ENCODE peak calls at places on chromosomes 5 and 9, in ten cellular contexts. O is GM12878, R is SK-N-SH, B is H1, A is tibial nerve, Z is upper lobe of left lung, T is A549, Q is stomach, P is ovary, L is transverse colon. S is an unnamed sample.

GRCh38 chr5:38780950-38781349 is 64.9 kb upstream of the OSMR start:
- DNase-seq in O (no peak), R (no peak), B (no peak), A (peak), Z (peak), T (no peak), Q (peak), P (peak), L (peak), S (peak)

GRCh38 chr5:54442271-54442670 is 13.2 kb upstream of the HSPB3 start:
- DNase-seq in O (no peak), R (no peak), B (no peak), A (no peak), Z (no peak), T (no peak), Q (no peak), P (no peak), L (no peak), S (no peak)

GRCh38 chr9:132409828-132410528 is at the start of gene CFAP77:
- DNase-seq in O (no peak), R (peak), B (no peak), A (no peak), Z (peak), T (peak), Q (peak), P (peak), L (peak), S (no peak)

GRCh38 chr9:108525214-108525613 is 330.6 kb downstream of the ACTL7B start:
- DNase-seq in O (no peak), R (no peak), B (no peak), A (no peak), Z (no peak), T (no peak), Q (no peak), P (no peak), L (no peak), S (no peak)

GRCh38 chr9:132226571-132227430 is 64.9 kb downstream of the NTNG2 start:
- DNase-seq in O (no peak), R (no peak), B (no peak), A (no peak), Z (no peak), T (no peak), Q (no peak), P (no peak), L (no peak), S (no peak)

GRCh38 chr5:168179185-168179584 is 112.3 kb upstream of the WWC1 start:
- DNase-seq in O (no peak), R (no peak), B (no peak), A (no peak), Z (peak), T (no peak), Q (no peak), P (no peak), L (no peak), S (no peak)

GRCh38 chr5:181005791-181006190 is 17.1 kb downstream of the BTNL3 start:
- DNase-seq in O (no peak), R (no peak), B (no peak), A (no peak), Z (no peak), T (no peak), Q (no peak), P (no peak), L (no peak), S (no peak)

GRCh38 chr5:134533115-134533815 is 7.8 kb downstream of the JADE2 start:
- DNase-seq in O (no peak), R (no peak), B (no peak), A (peak), Z (no peak), T (no peak), Q (no peak), P (peak), L (no peak), S (peak)

GRCh38 chr5:43623048-43623447 is 20.1 kb downstream of the NNT start:
- DNase-seq in O (no peak), R (no peak), B (no peak), A (no peak), Z (no peak), T (no peak), Q (no peak), P (no peak), L (no peak), S (no peak)

GRCh38 chr5:142017832-142018427 is 5.1 kb upstream of the GNPDA1 start:
- DNase-seq in O (peak), R (no peak), B (no peak), A (no peak), Z (no peak), T (no peak), Q (no peak), P (no peak), L (no peak), S (no peak)

GRCh38 chr5:14286007-14286406 is 142.9 kb downstream of the TRIO start:
- DNase-seq in O (no peak), R (no peak), B (no peak), A (no peak), Z (no peak), T (no peak), Q (no peak), P (no peak), L (no peak), S (no peak)

GRCh38 chr5:10110228-10110627 is 139.5 kb downstream of the ATPSCKMT start:
- DNase-seq in O (no peak), R (no peak), B (no peak), A (no peak), Z (no peak), T (no peak), Q (no peak), P (no peak), L (no peak), S (no peak)

GRCh38 chr5:10115669-10116068 is 134.0 kb downstream of the ATPSCKMT start:
- DNase-seq in O (no peak), R (no peak), B (no peak), A (no peak), Z (no peak), T (no peak), Q (no peak), P (no peak), L (no peak), S (no peak)

GRCh38 chr5:10106806-10107205 is 142.9 kb downstream of the ATPSCKMT start:
- DNase-seq in O (no peak), R (no peak), B (no peak), A (no peak), Z (no peak), T (no peak), Q (no peak), P (no peak), L (no peak), S (no peak)

GRCh38 chr5:10116594-10116993 is 133.1 kb downstream of the ATPSCKMT start:
- DNase-seq in O (no peak), R (no peak), B (no peak), A (no peak), Z (no peak), T (no peak), Q (no peak), P (no peak), L (no peak), S (no peak)

GRCh38 chr5:10111575-10111974 is 138.1 kb downstream of the ATPSCKMT start:
- DNase-seq in O (no peak), R (peak), B (no peak), A (no peak), Z (no peak), T (no peak), Q (no peak), P (no peak), L (peak), S (no peak)
- TF ChIP-seq CTCF in O (peak), R (peak), B (peak), A (no peak), Z (no peak), T (peak), Q (no peak), P (no peak), L (no peak), S (no peak)

DNA sequence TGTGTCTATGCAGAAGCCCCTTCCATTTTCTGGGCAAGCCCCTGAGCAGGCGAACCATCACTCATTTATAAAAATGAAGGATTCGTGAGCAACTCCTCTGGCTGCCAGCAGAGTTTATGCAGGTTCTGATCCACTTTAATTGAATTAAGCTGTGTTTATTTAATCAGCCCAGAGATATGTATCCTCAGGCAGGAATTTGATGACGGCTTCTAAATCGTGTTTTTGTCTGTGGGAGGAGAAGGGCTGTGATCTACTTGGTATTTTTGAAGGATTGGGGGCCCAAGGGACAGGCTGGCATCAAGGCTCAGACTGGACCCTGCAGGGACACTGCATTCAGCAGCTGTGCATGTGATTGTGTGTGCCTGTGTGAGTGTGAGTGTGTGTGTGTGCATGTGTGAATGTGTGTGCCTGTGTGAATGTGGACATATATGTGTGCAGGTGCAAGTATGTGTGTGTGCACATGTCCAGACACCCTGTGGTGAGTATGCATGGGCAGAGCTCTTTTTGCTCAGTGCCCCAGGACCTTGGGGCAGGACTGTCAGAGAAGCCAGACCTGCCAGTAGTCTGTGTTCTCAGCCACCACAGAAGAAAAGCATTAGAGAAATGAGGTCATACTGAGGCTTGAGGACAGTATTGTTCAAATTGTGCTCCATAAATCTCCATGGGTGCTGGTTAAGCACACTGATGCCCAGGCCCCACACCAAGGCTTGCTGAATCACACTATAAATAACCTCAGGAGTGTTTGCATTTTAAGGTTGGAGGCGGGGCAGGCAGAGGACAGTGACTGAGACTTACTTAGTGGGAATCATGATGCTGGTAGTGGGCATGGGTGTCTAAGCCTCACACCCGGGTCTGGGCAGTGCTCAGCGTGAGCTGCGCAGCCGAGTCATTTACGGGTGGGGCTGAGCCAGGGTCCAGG is 164.0 kb downstream of the CARTPT start:
- DNase-seq in O (no peak), R (peak), B (no peak), A (no peak), Z (no peak), T (no peak), Q (no peak), P (no peak), L (no peak), S (no peak)
- TF ChIP-seq EP300 in O (no peak), R (no peak), B (no peak), A (no peak), Z (no peak), T (no peak), Q (no peak), P (no peak), L (no peak), S (no peak)

DNA sequence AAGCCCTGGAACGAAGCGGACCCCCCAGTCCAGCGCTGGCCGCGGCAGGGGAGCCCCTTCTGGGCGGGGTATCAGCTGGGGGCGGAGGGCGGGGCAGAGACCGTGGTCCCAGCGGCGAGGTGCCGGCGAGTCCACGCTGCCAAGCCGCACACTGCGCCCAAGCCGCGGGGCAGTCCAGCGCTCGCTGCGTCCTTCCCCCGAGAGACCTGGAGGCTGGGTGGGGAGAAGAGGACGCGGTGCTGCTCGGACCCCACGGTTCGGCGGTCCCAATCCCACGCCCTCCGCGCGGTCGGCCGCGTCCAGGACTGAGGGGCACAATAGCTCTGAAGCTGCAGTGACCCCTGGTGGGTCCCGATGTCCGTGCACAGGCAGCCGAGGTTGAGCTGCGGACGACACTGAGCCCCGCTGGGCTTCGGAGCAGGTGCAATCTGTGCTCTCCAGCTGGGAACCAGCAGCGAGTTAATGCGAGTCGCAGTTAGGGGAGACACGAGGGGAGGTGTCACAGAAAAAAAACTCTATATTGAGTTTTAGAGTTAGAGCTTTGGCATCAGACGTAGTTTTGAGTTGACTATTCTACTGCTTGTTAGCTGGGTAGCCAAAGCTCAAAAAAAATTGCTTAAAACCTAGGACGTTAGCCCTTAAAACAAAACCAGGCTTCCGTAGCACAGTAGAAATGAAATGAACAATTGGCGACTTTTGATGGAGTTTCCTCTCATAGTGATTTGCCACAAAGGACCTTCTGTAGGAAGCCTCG is 1.2 kb upstream of the EPB41L4A start:
- DNase-seq in O (peak), R (peak), B (peak), A (peak), Z (peak), T (peak), Q (peak), P (peak), L (peak), S (peak)
- TF ChIP-seq CTCF in O (peak), R (peak), B (peak), A (peak), Z (peak), T (peak), Q (no peak), P (peak), L (peak), S (peak)

GRCh38 chr5:83277154-83277553 is 194.4 kb upstream of the VCAN start:
- DNase-seq in O (no peak), R (no peak), B (no peak), A (no peak), Z (no peak), T (no peak), Q (no peak), P (no peak), L (no peak), S (no peak)
- TF ChIP-seq EP300 in O (no peak), R (no peak), B (no peak), A (no peak), Z (no peak), T (no peak), Q (no peak), P (no peak), L (no peak), S (no peak)